ENCODE peak calls at places on chromosomes 11 and 22, in five cellular contexts. D is GM12865, Y is cardiac fibroblast, T is HFF-Myc, H is fibroblast of lung. Z is an unnamed sample.
A peak's percentile ranks its signal among the peaks of the same experiment; 100 is the strongest.

GRCh38 chr11:109733245-109733644 is 311.3 kb downstream of the C11orf87 start:
- DNase-seq in D (no peak), Y (peak; percentile 18), T (no peak), H (peak; percentile 78), Z (peak; percentile 18)

GRCh38 chr22:50209893-50210292 is 9.1 kb downstream of the SELENOO start:
- DNase-seq in D (peak; percentile 74), Y (peak; percentile 73), T (peak; percentile 36), H (peak; percentile 31), Z (no peak)

GRCh38 chr11:126341760-126342161 is 13.7 kb upstream of the ST3GAL4 start:
- DNase-seq in D (no peak), Y (peak; percentile 61), T (peak; percentile 63), H (peak; percentile 81), Z (no peak)

GRCh38 chr11:2210366-2211112 is 38.9 kb upstream of the TH start:
- DNase-seq in D (no peak), Y (no peak), T (no peak), H (no peak), Z (no peak)

GRCh38 chr22:26377170-26377825 is 51.8 kb upstream of the ASPHD2 start:
- DNase-seq in D (peak; percentile 3), Y (no peak), T (no peak), H (no peak), Z (no peak)

GRCh38 chr11:30585892-30586250 is 282 bp downstream of the MPPED2 start:
- DNase-seq in D (no peak), Y (no peak), T (no peak), H (no peak), Z (no peak)

GRCh38 chr22:29028468-29028867 is 33.2 kb downstream of the C22orf31 start:
- DNase-seq in D (no peak), Y (no peak), T (no peak), H (no peak), Z (no peak)

GRCh38 chr11:117878314-117878938 is 2.0 kb upstream of the FXYD6 start:
- DNase-seq in D (no peak), Y (no peak), T (no peak), H (no peak), Z (no peak)

GRCh38 chr11:19370100-19370861 is 129.5 kb upstream of the E2F8 start:
- DNase-seq in D (no peak), Y (peak; percentile 94), T (no peak), H (peak; percentile 54), Z (no peak)

GRCh38 chr22:47565607-47566006 is 803.2 kb downstream of the TBC1D22A start:
- DNase-seq in D (no peak), Y (no peak), T (no peak), H (no peak), Z (no peak)

GRCh38 chr22:35606916-35607315 is 10.2 kb downstream of the MB start:
- DNase-seq in D (no peak), Y (no peak), T (no peak), H (no peak), Z (no peak)

GRCh38 chr11:133897331-133897650 is 52.0 kb upstream of the SPATA19 start:
- DNase-seq in D (no peak), Y (no peak), T (no peak), H (no peak), Z (no peak)

GRCh38 chr11:119520966-119521365 is 98.0 kb upstream of the THY1 start:
- DNase-seq in D (no peak), Y (no peak), T (no peak), H (no peak), Z (no peak)

GRCh38 chr11:104870910-104871309 is 27.4 kb downstream of the CASP12 start:
- DNase-seq in D (no peak), Y (no peak), T (no peak), H (peak; percentile 83), Z (peak; percentile 7)

GRCh38 chr11:123428221-123428631 is 1.8 kb upstream of the GRAMD1B start:
- DNase-seq in D (no peak), Y (no peak), T (no peak), H (no peak), Z (no peak)

GRCh38 chr11:95547974-95548373 is 241.6 kb downstream of the FAM76B start:
- DNase-seq in D (no peak), Y (no peak), T (no peak), H (no peak), Z (no peak)

GRCh38 chr11:134981824-134982223 is 569.8 kb upstream of the B3GAT1 start:
- DNase-seq in D (no peak), Y (no peak), T (no peak), H (no peak), Z (no peak)

GRCh38 chr11:34356576-34356917 is 1.3 kb downstream of the ABTB2 start:
- DNase-seq in D (peak; percentile 40), Y (peak; percentile 55), T (no peak), H (peak; percentile 81), Z (no peak)

GRCh38 chr11:2802389-2803185 is 83.0 kb downstream of the CDKN1C start:
- DNase-seq in D (no peak), Y (no peak), T (no peak), H (no peak), Z (no peak)

GRCh38 chr11:122120096-122120495 is 4.1 kb upstream of the BLID start:
- DNase-seq in D (no peak), Y (no peak), T (no peak), H (no peak), Z (no peak)

GRCh38 chr11:127491589-127491988 is 491.0 kb upstream of the KIRREL3 start:
- DNase-seq in D (no peak), Y (no peak), T (no peak), H (peak; percentile 15), Z (no peak)

GRCh38 chr11:11421509-11421908 is 68.5 kb upstream of the CSNK2A3 start:
- DNase-seq in D (no peak), Y (no peak), T (no peak), H (no peak), Z (no peak)

GRCh38 chr11:77821349-77821851 is 456 bp downstream of the AAMDC start:
- DNase-seq in D (peak; percentile 18), Y (peak; percentile 40), T (no peak), H (peak; percentile 46), Z (no peak)

GRCh38 chr11:796565-797299 is 1.3 kb downstream of the SLC25A22 start:
- DNase-seq in D (no peak), Y (no peak), T (no peak), H (no peak), Z (no peak)

GRCh38 chr11:794766-795637 is 3.1 kb downstream of the SLC25A22 start:
- DNase-seq in D (peak; percentile 41), Y (no peak), T (no peak), H (no peak), Z (no peak)

GRCh38 chr11:794013-794765 is 3.9 kb downstream of the SLC25A22 start:
- DNase-seq in D (no peak), Y (no peak), T (no peak), H (no peak), Z (no peak)

GRCh38 chr11:797300-798092 is 585 bp downstream of the SLC25A22 start:
- DNase-seq in D (peak; percentile 87), Y (peak; percentile 77), T (no peak), H (peak; percentile 78), Z (no peak)

DNA sequence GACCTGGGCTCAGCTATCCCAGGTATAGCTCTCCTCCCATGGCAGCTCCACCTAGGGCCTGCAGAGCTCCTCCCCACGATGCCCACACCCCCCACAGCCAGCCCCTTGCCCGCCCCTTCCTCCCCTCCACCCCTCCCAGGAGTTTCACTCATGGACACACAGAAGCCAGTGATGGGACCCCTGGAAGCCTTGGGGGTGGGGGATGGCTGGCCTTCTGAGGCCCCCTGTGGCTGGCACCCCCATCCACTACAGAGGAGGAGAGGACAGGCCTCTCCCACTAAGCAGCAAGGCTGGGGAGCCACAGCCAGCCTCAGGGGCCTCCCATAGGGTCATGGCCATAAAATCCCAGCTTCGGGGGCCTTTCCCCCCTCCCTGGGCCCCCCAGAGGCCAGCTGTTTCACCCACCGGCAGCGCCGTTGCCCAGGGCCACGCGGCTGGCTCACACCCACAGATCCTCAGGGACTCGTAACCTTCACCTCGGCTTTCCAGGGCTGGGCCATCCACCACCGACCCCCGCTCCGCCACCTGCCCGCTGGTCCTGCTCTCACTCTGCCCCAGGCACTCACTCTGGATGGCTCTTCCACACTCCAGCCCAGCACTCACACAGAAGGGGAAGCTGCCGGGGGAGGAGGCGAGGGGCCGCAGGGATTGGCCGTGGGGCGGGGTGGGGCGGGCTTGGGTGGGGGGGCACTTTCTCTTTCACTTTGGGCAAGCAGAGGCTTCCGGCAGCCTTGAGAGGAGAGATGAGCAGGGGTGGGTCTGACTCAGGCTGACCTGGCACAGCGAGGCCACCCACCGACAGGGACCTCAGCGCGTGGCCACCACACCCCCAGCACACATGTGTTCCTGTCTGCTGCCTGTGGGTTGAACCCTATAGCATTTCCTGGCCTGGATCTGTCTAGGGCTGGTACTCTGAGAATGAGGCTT is 2.2 kb downstream of the SLC25A22 start:
- DNase-seq in D (peak; percentile 86), Y (peak; percentile 81), T (no peak), H (peak; percentile 77), Z (no peak)
- H3K4me3 ChIP-seq in D (peak overlapping the region; percentile 92), Y (peak overlapping the region; percentile 77), T (peak overlapping the region; percentile 79), H (peak overlapping the region; percentile 75), Z (peak overlapping the region; percentile 77)

DNA sequence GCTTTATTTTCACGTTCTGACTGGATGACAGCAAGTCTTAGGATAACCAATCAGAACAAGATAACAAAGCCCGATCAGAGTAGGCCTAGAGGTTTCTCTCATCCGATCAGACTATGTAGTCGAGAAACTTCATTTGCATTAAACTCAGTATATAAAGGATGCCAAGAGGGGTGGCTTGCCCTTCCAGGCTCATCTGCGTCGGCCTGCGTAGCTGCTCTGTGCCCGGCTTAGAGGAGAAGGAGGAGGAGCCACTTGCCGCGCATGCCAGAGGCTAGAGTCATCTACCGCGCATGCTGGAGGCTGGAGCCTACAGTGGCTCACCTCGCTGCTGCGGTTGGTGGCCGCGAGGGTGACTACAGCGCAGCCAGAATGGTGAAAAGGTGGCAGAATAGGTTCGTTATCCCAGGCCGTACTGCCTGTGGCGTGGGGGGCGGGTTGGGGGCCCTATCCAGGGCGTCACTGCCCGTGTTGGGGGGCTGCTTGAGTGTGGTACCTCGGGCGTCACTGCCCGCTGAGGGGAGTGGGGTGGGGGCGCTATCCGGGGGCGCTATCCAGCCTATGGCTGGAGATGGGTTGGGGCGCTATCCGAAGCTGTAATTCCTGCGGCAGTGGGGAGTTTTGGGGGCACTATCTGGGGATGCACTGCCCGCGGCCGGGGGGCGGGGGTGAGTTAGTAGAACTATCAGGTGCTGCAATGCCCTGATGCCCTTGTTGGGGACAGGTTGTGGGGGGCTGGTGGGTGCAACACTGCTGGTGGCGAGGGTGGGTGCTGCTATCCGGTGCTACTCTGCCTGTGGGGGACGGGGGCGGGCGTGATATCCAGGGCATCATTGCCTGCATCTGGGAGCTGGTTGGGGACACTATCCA is at the start of gene RFPL2:
- DNase-seq in D (no peak), Y (peak; percentile 29), T (no peak), H (peak; percentile 27), Z (no peak)
- H3K4me3 ChIP-seq in D (no peak within 1 kb of the TSS), Y (no peak within 1 kb of the TSS), T (no peak within 1 kb of the TSS), H (no peak within 1 kb of the TSS), Z (no peak within 1 kb of the TSS)

DNA sequence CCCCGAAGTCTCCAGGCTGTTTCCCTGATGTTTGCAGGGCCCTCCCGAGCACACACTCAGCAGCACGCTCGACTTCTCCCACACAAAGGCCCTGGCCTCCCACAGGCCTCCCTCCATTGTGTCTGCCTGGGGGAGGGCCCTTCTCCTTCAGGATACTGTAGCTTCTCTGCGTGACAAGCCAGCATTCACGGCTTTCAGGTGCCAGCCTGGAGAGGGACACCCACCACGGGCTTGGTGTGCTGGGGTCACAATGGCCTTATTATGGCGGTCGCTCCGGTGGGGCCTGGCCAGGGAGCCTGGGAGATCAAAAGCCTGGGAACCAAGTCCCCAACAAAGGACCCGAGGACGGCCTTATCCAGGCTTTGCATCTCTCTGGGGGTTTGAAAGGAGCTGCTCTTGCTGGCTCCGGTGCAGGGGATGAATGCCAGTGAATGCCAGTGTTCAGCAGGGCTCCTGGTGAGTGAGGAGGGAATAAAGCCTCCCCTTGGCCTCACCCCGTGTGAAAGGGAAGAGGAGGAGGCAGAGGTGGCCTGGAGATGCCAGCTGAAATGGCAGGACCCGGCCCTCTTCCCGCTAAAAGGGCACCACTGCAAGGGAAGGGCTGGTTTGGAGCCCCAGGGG is 55.0 kb downstream of the TRAF6 start:
- DNase-seq in D (no peak), Y (peak; percentile 36), T (no peak), H (peak; percentile 50), Z (no peak)
- H3K4me3 ChIP-seq in D (no peak overlapping the region), Y (no peak overlapping the region), T (no peak overlapping the region), H (no peak overlapping the region), Z (no peak overlapping the region)

GRCh38 chr11:61270354-61271070 is 24.6 kb downstream of the VWCE start:
- DNase-seq in D (peak; percentile 22), Y (peak; percentile 83), T (no peak), H (peak; percentile 41), Z (no peak)
- H3K4me3 ChIP-seq in D (no peak overlapping the region), Y (no peak overlapping the region), T (no peak overlapping the region), H (no peak overlapping the region), Z (no peak overlapping the region)

Z was measured in AG09309.